ENCODE peak calls at places on chromosomes 2 and 18, in eight cellular contexts. One of them, this sample, is unnamed.

GRCh38 chr2:151459368-151459767 is 49.7 kb downstream of the RIF1 start:
- DNase-seq in CD4-positive, alpha-beta T cell: no peak
- DNase-seq in fibroblast of the aortic adventitia: peak
- DNase-seq in neural crest cell: no peak
- DNase-seq in coronary artery: no peak
- DNase-seq in K562: no peak
- DNase-seq in cardiac fibroblast: peak
- DNase-seq in B cell: no peak
- DNase-seq in this sample: no peak

GRCh38 chr2:42926438-42927333 is 134.3 kb upstream of the HAAO start:
- DNase-seq in cardiac fibroblast: no peak
- DNase-seq in fibroblast of the aortic adventitia: no peak
- DNase-seq in neural crest cell: no peak
- DNase-seq in K562: no peak
- DNase-seq in coronary artery: no peak
- DNase-seq in B cell: no peak
- DNase-seq in CD4-positive, alpha-beta T cell: no peak
- DNase-seq in this sample: no peak

GRCh38 chr2:234334146-234334545 is 162.7 kb downstream of the ARL4C start:
- DNase-seq in B cell: no peak
- DNase-seq in fibroblast of the aortic adventitia: peak
- DNase-seq in CD4-positive, alpha-beta T cell: no peak
- DNase-seq in coronary artery: no peak
- DNase-seq in K562: no peak
- DNase-seq in cardiac fibroblast: peak
- DNase-seq in neural crest cell: no peak
- DNase-seq in this sample: no peak

GRCh38 chr2:156436477-156437085 is 402 bp downstream of the GPD2 start:
- DNase-seq in cardiac fibroblast: peak
- DNase-seq in B cell: peak
- DNase-seq in coronary artery: no peak
- DNase-seq in CD4-positive, alpha-beta T cell: peak
- DNase-seq in neural crest cell: no peak
- DNase-seq in fibroblast of the aortic adventitia: peak
- DNase-seq in K562: peak
- DNase-seq in this sample: no peak

GRCh38 chr2:240438810-240439697 is 3.6 kb downstream of the GPC1 start:
- DNase-seq in coronary artery: no peak
- DNase-seq in K562: no peak
- DNase-seq in neural crest cell: no peak
- DNase-seq in fibroblast of the aortic adventitia: no peak
- DNase-seq in B cell: peak
- DNase-seq in CD4-positive, alpha-beta T cell: no peak
- DNase-seq in cardiac fibroblast: no peak
- DNase-seq in this sample: no peak

GRCh38 chr18:64134044-64134757 is 14.7 kb downstream of the LINC00305 start:
- DNase-seq in B cell: no peak
- DNase-seq in neural crest cell: no peak
- DNase-seq in K562: no peak
- DNase-seq in fibroblast of the aortic adventitia: no peak
- DNase-seq in CD4-positive, alpha-beta T cell: no peak
- DNase-seq in cardiac fibroblast: no peak
- DNase-seq in coronary artery: no peak
- DNase-seq in this sample: no peak

GRCh38 chr2:75324141-75324540 is 124.8 kb upstream of the TACR1 start:
- DNase-seq in fibroblast of the aortic adventitia: no peak
- DNase-seq in neural crest cell: no peak
- DNase-seq in coronary artery: no peak
- DNase-seq in K562: no peak
- DNase-seq in CD4-positive, alpha-beta T cell: no peak
- DNase-seq in cardiac fibroblast: no peak
- DNase-seq in B cell: no peak
- DNase-seq in this sample: no peak

GRCh38 chr2:37566517-37566961 is 104.9 kb downstream of the CDC42EP3 start:
- DNase-seq in B cell: no peak
- DNase-seq in neural crest cell: no peak
- DNase-seq in cardiac fibroblast: peak
- DNase-seq in coronary artery: no peak
- DNase-seq in K562: no peak
- DNase-seq in fibroblast of the aortic adventitia: peak
- DNase-seq in CD4-positive, alpha-beta T cell: no peak
- DNase-seq in this sample: no peak

GRCh38 chr2:11344956-11345671 is 678 bp upstream of the ROCK2 start:
- DNase-seq in fibroblast of the aortic adventitia: peak
- DNase-seq in K562: peak
- DNase-seq in neural crest cell: peak
- DNase-seq in cardiac fibroblast: peak
- DNase-seq in coronary artery: peak
- DNase-seq in B cell: peak
- DNase-seq in CD4-positive, alpha-beta T cell: no peak
- DNase-seq in this sample: no peak

GRCh38 chr2:209368924-209369323 is 54.9 kb upstream of the MAP2 start:
- DNase-seq in fibroblast of the aortic adventitia: peak
- DNase-seq in coronary artery: no peak
- DNase-seq in neural crest cell: no peak
- DNase-seq in cardiac fibroblast: peak
- DNase-seq in CD4-positive, alpha-beta T cell: no peak
- DNase-seq in B cell: no peak
- DNase-seq in K562: no peak
- DNase-seq in this sample: no peak

GRCh38 chr2:201116959-201117734 is 1.2 kb downstream of the CFLAR start:
- DNase-seq in cardiac fibroblast: peak
- DNase-seq in neural crest cell: no peak
- DNase-seq in K562: peak
- DNase-seq in fibroblast of the aortic adventitia: peak
- DNase-seq in B cell: peak
- DNase-seq in CD4-positive, alpha-beta T cell: no peak
- DNase-seq in coronary artery: peak
- DNase-seq in this sample: no peak

GRCh38 chr2:157301323-157301722 is 24.3 kb downstream of the ERMN start:
- DNase-seq in K562: no peak
- DNase-seq in CD4-positive, alpha-beta T cell: no peak
- DNase-seq in B cell: no peak
- DNase-seq in cardiac fibroblast: no peak
- DNase-seq in fibroblast of the aortic adventitia: no peak
- DNase-seq in coronary artery: no peak
- DNase-seq in neural crest cell: no peak
- DNase-seq in this sample: no peak

GRCh38 chr2:86193901-86194567 is 1.2 kb downstream of the IMMT start:
- DNase-seq in coronary artery: no peak
- DNase-seq in CD4-positive, alpha-beta T cell: no peak
- DNase-seq in cardiac fibroblast: no peak
- DNase-seq in B cell: peak
- DNase-seq in K562: no peak
- DNase-seq in neural crest cell: no peak
- DNase-seq in fibroblast of the aortic adventitia: no peak
- DNase-seq in this sample: no peak
- TF ChIP-seq CTCF in coronary artery: no peak
- TF ChIP-seq CTCF in CD4-positive, alpha-beta T cell: no peak
- TF ChIP-seq CTCF in cardiac fibroblast: no peak
- TF ChIP-seq CTCF in B cell: no peak
- TF ChIP-seq CTCF in K562: peak
- TF ChIP-seq CTCF in neural crest cell: peak
- TF ChIP-seq CTCF in fibroblast of the aortic adventitia: no peak
- TF ChIP-seq CTCF in this sample: no peak

DNA sequence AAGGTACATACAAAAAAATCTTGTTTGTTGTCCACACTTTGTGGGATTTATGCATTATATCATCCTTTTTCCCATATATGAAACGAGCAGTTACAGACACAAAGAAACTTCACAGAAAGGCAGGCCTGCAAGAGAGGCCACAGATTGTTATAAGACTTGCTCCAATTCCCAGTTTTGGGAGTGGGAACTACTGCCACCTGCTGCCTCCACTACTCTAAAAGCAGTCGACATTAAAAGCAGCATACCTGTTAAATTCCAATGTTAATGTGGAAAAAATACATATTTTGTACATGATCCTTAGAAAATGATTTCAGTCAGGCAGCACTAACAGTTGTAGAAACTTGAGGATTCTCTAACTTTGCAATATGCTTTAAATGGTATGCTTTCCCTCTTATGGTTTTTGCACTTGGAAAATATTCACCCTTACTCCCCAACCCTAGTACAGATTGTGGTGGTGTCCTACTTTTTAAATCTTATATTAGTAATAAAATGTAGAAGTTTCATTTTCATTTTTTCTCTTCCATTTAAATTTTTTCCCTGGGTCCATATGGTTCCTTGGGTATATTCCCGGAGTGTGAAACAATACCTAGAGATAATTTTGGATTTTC is 37.9 kb downstream of the SLC38A11 start:
- DNase-seq in CD4-positive, alpha-beta T cell: no peak
- DNase-seq in K562: no peak
- DNase-seq in coronary artery: no peak
- DNase-seq in cardiac fibroblast: peak
- DNase-seq in neural crest cell: no peak
- DNase-seq in fibroblast of the aortic adventitia: peak
- DNase-seq in B cell: no peak
- DNase-seq in this sample: peak
- TF ChIP-seq CTCF in CD4-positive, alpha-beta T cell: no peak
- TF ChIP-seq CTCF in K562: no peak
- TF ChIP-seq CTCF in coronary artery: peak
- TF ChIP-seq CTCF in cardiac fibroblast: peak
- TF ChIP-seq CTCF in neural crest cell: peak
- TF ChIP-seq CTCF in fibroblast of the aortic adventitia: peak
- TF ChIP-seq CTCF in B cell: no peak
- TF ChIP-seq CTCF in this sample: peak

DNA sequence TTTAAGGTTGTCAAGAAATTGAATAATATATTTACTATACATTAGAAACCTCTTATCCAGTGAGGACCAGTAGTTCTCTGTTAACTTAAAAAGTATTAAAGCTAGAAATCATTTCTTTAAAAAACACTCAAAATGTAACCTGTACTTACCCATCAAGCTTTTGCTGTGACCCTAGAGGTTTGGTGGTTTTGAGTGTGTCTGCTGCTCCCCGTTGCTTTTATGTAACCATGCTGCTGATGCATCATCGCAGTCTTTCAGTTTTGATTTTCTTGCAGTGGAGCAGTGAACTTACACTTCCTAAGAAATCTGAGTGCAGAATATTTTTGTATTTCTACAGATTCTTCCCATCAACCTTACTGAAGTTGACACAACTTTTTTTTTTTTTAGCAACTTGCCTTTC is 34.2 kb downstream of the MRPS9 start:
- DNase-seq in coronary artery: no peak
- DNase-seq in B cell: no peak
- DNase-seq in fibroblast of the aortic adventitia: no peak
- DNase-seq in cardiac fibroblast: no peak
- DNase-seq in CD4-positive, alpha-beta T cell: no peak
- DNase-seq in neural crest cell: no peak
- DNase-seq in K562: no peak
- DNase-seq in this sample: no peak
- TF ChIP-seq CTCF in coronary artery: no peak
- TF ChIP-seq CTCF in B cell: no peak
- TF ChIP-seq CTCF in fibroblast of the aortic adventitia: no peak
- TF ChIP-seq CTCF in cardiac fibroblast: no peak
- TF ChIP-seq CTCF in CD4-positive, alpha-beta T cell: no peak
- TF ChIP-seq CTCF in neural crest cell: no peak
- TF ChIP-seq CTCF in K562: no peak
- TF ChIP-seq CTCF in this sample: no peak

DNA sequence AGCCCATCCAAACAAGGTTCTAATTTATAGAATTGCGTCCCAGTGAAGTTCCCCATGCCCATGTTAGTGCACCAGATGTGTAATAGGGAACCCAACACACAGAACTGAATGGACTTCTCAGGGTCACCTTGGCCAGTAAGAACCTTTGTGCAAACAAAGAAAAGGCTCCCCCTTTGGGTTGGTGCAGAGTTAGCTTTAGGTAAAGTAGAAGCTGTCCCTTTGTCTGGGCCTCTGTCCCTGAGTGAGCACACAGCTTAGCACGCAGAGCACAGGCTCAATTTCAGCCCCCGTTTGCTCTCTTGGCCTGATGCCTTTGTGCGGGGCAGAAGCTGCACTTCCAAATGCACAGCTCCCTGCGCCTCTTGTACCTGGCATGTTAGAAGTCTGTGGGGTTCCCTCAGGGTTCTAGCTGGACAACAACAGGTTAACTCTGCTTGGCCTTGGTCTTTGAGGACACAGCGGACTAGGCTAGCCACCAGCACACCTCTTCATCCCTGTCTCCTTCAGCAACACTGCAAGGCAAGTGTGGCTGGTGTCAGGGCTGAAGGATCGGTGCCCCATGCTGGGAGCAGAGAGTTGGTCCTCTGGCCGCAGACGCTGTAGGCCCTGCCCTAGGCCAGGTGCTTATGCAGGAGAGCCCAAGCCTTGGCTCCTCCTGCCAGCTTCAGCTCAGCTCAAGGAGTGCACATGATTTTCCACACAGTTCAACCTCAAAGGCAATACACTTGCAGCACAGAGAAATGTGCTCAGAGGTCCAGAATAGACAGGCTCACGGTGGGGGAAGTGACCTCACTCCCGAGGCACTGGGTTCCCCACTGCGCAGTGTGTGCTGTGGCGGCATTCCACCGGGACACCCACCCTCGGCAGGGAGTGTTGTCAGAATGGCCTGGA is 73.3 kb upstream of the FOSL2 start:
- DNase-seq in fibroblast of the aortic adventitia: no peak
- DNase-seq in K562: no peak
- DNase-seq in B cell: no peak
- DNase-seq in coronary artery: no peak
- DNase-seq in cardiac fibroblast: no peak
- DNase-seq in neural crest cell: no peak
- DNase-seq in CD4-positive, alpha-beta T cell: no peak
- DNase-seq in this sample: no peak
- TF ChIP-seq CTCF in fibroblast of the aortic adventitia: no peak
- TF ChIP-seq CTCF in K562: no peak
- TF ChIP-seq CTCF in B cell: no peak
- TF ChIP-seq CTCF in coronary artery: no peak
- TF ChIP-seq CTCF in cardiac fibroblast: no peak
- TF ChIP-seq CTCF in neural crest cell: no peak
- TF ChIP-seq CTCF in CD4-positive, alpha-beta T cell: no peak
- TF ChIP-seq CTCF in this sample: no peak

DNA sequence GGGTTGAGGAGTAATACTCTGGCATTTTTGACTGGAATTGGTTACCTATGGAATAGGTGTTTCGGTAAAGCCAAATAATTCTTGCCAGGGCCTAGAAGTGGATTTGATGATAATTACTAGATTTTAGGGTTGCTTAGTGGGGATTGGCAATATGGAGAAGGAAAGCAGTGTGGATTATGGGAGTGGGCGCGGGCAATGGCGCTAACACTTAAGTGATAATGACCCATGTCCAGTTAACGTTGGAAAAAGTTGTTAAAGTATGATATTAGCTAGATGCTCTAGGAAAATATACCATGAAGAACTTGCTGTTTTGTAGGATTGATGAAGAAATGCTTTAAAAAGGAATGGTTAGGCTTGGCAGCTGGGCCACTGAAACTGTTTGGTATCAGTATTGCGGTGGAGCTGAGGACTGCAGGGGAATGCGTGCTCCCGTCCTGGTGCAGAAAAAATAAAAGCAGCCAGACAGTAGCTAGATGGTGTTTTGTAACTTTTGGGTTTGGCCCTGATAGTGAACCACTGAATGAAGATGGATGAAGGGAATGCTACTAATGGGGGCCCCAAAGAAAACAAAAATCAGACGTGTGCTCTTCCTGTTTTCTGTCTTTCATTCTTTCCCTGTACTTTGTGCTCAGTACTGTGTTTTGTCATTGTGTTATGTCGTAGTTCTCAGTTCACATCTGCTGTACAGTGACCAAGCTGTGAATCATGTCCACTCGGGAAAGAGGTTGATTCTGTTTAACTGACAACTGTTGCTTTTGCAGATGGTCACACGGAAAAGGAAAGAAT is 937 bp downstream of the INSIG2 start:
- DNase-seq in fibroblast of the aortic adventitia: peak
- DNase-seq in coronary artery: no peak
- DNase-seq in B cell: peak
- DNase-seq in cardiac fibroblast: peak
- DNase-seq in CD4-positive, alpha-beta T cell: peak
- DNase-seq in neural crest cell: peak
- DNase-seq in K562: peak
- DNase-seq in this sample: peak
- TF ChIP-seq CTCF in fibroblast of the aortic adventitia: peak
- TF ChIP-seq CTCF in coronary artery: no peak
- TF ChIP-seq CTCF in B cell: no peak
- TF ChIP-seq CTCF in cardiac fibroblast: peak
- TF ChIP-seq CTCF in CD4-positive, alpha-beta T cell: no peak
- TF ChIP-seq CTCF in neural crest cell: peak
- TF ChIP-seq CTCF in K562: no peak
- TF ChIP-seq CTCF in this sample: peak